ENCODE peak calls at places on chromosomes 5 and 9, in six cellular contexts. One of them, this sample, is unnamed.

GRCh38 chr9:81633952-81634421 is 55.4 kb downstream of the TLE1 start:
- DNase-seq in brain microvascular endothelial cell: no peak
- DNase-seq in endothelial cell of umbilical vein: no peak
- DNase-seq in choroid plexus epithelial cell: no peak
- DNase-seq in foreskin keratinocyte: no peak
- DNase-seq in activated naive CD4-positive, alpha-beta T cell treated with Interleukin-2 at 50 U/mL for 16 hours: no peak
- DNase-seq in this sample: no peak

GRCh38 chr5:65172486-65173129 is 309.1 kb downstream of the ADAMTS6 start:
- DNase-seq in brain microvascular endothelial cell: peak; percentile 94
- DNase-seq in endothelial cell of umbilical vein: no peak
- DNase-seq in choroid plexus epithelial cell: peak; percentile 77
- DNase-seq in foreskin keratinocyte: peak; percentile 78
- DNase-seq in activated naive CD4-positive, alpha-beta T cell treated with Interleukin-2 at 50 U/mL for 16 hours: peak; percentile 55
- DNase-seq in this sample: peak; percentile 55

GRCh38 chr5:10366310-10367297 is 13.1 kb downstream of the MARCHF6 start:
- DNase-seq in brain microvascular endothelial cell: peak; percentile 47
- DNase-seq in endothelial cell of umbilical vein: no peak
- DNase-seq in choroid plexus epithelial cell: peak; percentile 58
- DNase-seq in foreskin keratinocyte: peak; percentile 86
- DNase-seq in activated naive CD4-positive, alpha-beta T cell treated with Interleukin-2 at 50 U/mL for 16 hours: no peak
- DNase-seq in this sample: peak; percentile 60

GRCh38 chr9:134618823-134619454 is 22.7 kb upstream of the COL5A1 start:
- DNase-seq in brain microvascular endothelial cell: no peak
- DNase-seq in endothelial cell of umbilical vein: no peak
- DNase-seq in choroid plexus epithelial cell: no peak
- DNase-seq in foreskin keratinocyte: no peak
- DNase-seq in activated naive CD4-positive, alpha-beta T cell treated with Interleukin-2 at 50 U/mL for 16 hours: no peak
- DNase-seq in this sample: no peak

GRCh38 chr5:74272831-74273545 is 367.5 kb downstream of the ENC1 start:
- DNase-seq in brain microvascular endothelial cell: no peak
- DNase-seq in endothelial cell of umbilical vein: no peak
- DNase-seq in choroid plexus epithelial cell: no peak
- DNase-seq in foreskin keratinocyte: no peak
- DNase-seq in activated naive CD4-positive, alpha-beta T cell treated with Interleukin-2 at 50 U/mL for 16 hours: no peak
- DNase-seq in this sample: peak; percentile 60

GRCh38 chr5:10760033-10760975 is 730 bp downstream of the DAP start:
- DNase-seq in brain microvascular endothelial cell: peak; percentile 37
- DNase-seq in endothelial cell of umbilical vein: peak; percentile 84
- DNase-seq in choroid plexus epithelial cell: peak; percentile 53
- DNase-seq in foreskin keratinocyte: no peak
- DNase-seq in activated naive CD4-positive, alpha-beta T cell treated with Interleukin-2 at 50 U/mL for 16 hours: peak; percentile 50
- DNase-seq in this sample: peak; percentile 44

GRCh38 chr5:160230686-160231527 is 1.6 kb downstream of the FABP6 start:
- DNase-seq in brain microvascular endothelial cell: peak; percentile 25
- DNase-seq in endothelial cell of umbilical vein: no peak
- DNase-seq in choroid plexus epithelial cell: peak; percentile 37
- DNase-seq in foreskin keratinocyte: peak; percentile 55
- DNase-seq in activated naive CD4-positive, alpha-beta T cell treated with Interleukin-2 at 50 U/mL for 16 hours: no peak
- DNase-seq in this sample: no peak

GRCh38 chr9:122941560-122942234 is 877 bp downstream of the RABGAP1 start:
- DNase-seq in brain microvascular endothelial cell: peak; percentile 43
- DNase-seq in endothelial cell of umbilical vein: peak; percentile 67
- DNase-seq in choroid plexus epithelial cell: peak; percentile 74
- DNase-seq in foreskin keratinocyte: peak; percentile 58
- DNase-seq in activated naive CD4-positive, alpha-beta T cell treated with Interleukin-2 at 50 U/mL for 16 hours: no peak
- DNase-seq in this sample: peak; percentile 74

GRCh38 chr5:132813599-132814440 is 718 bp downstream of the SOWAHA start:
- DNase-seq in brain microvascular endothelial cell: no peak
- DNase-seq in endothelial cell of umbilical vein: peak; percentile 21
- DNase-seq in choroid plexus epithelial cell: peak; percentile 20
- DNase-seq in foreskin keratinocyte: no peak
- DNase-seq in activated naive CD4-positive, alpha-beta T cell treated with Interleukin-2 at 50 U/mL for 16 hours: peak; percentile 29
- DNase-seq in this sample: no peak

GRCh38 chr9:20754556-20754955 is 70.5 kb downstream of the FOCAD start:
- DNase-seq in brain microvascular endothelial cell: no peak
- DNase-seq in endothelial cell of umbilical vein: no peak
- DNase-seq in choroid plexus epithelial cell: peak; percentile 10
- DNase-seq in foreskin keratinocyte: peak; percentile 27
- DNase-seq in activated naive CD4-positive, alpha-beta T cell treated with Interleukin-2 at 50 U/mL for 16 hours: no peak
- DNase-seq in this sample: no peak

GRCh38 chr5:14342306-14342705 is 199.2 kb downstream of the TRIO start:
- DNase-seq in brain microvascular endothelial cell: peak; percentile 24
- DNase-seq in endothelial cell of umbilical vein: peak; percentile 77
- DNase-seq in choroid plexus epithelial cell: peak; percentile 22
- DNase-seq in foreskin keratinocyte: no peak
- DNase-seq in activated naive CD4-positive, alpha-beta T cell treated with Interleukin-2 at 50 U/mL for 16 hours: no peak
- DNase-seq in this sample: no peak

GRCh38 chr5:128674837-128675446 is 136.9 kb upstream of the FBN2 start:
- DNase-seq in brain microvascular endothelial cell: peak; percentile 63
- DNase-seq in endothelial cell of umbilical vein: peak; percentile 63
- DNase-seq in choroid plexus epithelial cell: peak; percentile 79
- DNase-seq in foreskin keratinocyte: peak; percentile 53
- DNase-seq in activated naive CD4-positive, alpha-beta T cell treated with Interleukin-2 at 50 U/mL for 16 hours: peak; percentile 23
- DNase-seq in this sample: peak; percentile 47

GRCh38 chr5:81639556-81639955 is 111.3 kb downstream of the SSBP2 start:
- DNase-seq in brain microvascular endothelial cell: no peak
- DNase-seq in endothelial cell of umbilical vein: no peak
- DNase-seq in choroid plexus epithelial cell: no peak
- DNase-seq in foreskin keratinocyte: peak; percentile 12
- DNase-seq in activated naive CD4-positive, alpha-beta T cell treated with Interleukin-2 at 50 U/mL for 16 hours: no peak
- DNase-seq in this sample: peak; percentile 7

GRCh38 chr9:86341007-86341491 is 13.2 kb downstream of the TUT7 start:
- DNase-seq in brain microvascular endothelial cell: no peak
- DNase-seq in endothelial cell of umbilical vein: no peak
- DNase-seq in choroid plexus epithelial cell: peak; percentile 34
- DNase-seq in foreskin keratinocyte: peak; percentile 11
- DNase-seq in activated naive CD4-positive, alpha-beta T cell treated with Interleukin-2 at 50 U/mL for 16 hours: no peak
- DNase-seq in this sample: peak; percentile 45

GRCh38 chr5:119396265-119396664 is 40.4 kb downstream of the TNFAIP8 start:
- DNase-seq in brain microvascular endothelial cell: no peak
- DNase-seq in endothelial cell of umbilical vein: no peak
- DNase-seq in choroid plexus epithelial cell: no peak
- DNase-seq in foreskin keratinocyte: no peak
- DNase-seq in activated naive CD4-positive, alpha-beta T cell treated with Interleukin-2 at 50 U/mL for 16 hours: no peak
- DNase-seq in this sample: no peak

GRCh38 chr9:88143944-88144343 is 5.7 kb upstream of the SPATA31C2 start:
- DNase-seq in brain microvascular endothelial cell: no peak
- DNase-seq in endothelial cell of umbilical vein: no peak
- DNase-seq in choroid plexus epithelial cell: no peak
- DNase-seq in foreskin keratinocyte: peak; percentile 13
- DNase-seq in activated naive CD4-positive, alpha-beta T cell treated with Interleukin-2 at 50 U/mL for 16 hours: no peak
- DNase-seq in this sample: no peak

GRCh38 chr9:33158555-33159057 is 8.5 kb downstream of the B4GALT1 start:
- DNase-seq in brain microvascular endothelial cell: no peak
- DNase-seq in endothelial cell of umbilical vein: no peak
- DNase-seq in choroid plexus epithelial cell: no peak
- DNase-seq in foreskin keratinocyte: no peak
- DNase-seq in activated naive CD4-positive, alpha-beta T cell treated with Interleukin-2 at 50 U/mL for 16 hours: no peak
- DNase-seq in this sample: no peak

GRCh38 chr9:80976417-80976816 is 712.9 kb downstream of the TLE1 start:
- DNase-seq in brain microvascular endothelial cell: no peak
- DNase-seq in endothelial cell of umbilical vein: no peak
- DNase-seq in choroid plexus epithelial cell: no peak
- DNase-seq in foreskin keratinocyte: no peak
- DNase-seq in activated naive CD4-positive, alpha-beta T cell treated with Interleukin-2 at 50 U/mL for 16 hours: no peak
- DNase-seq in this sample: no peak

GRCh38 chr5:83277154-83277553 is 194.4 kb upstream of the VCAN start:
- DNase-seq in brain microvascular endothelial cell: no peak
- DNase-seq in endothelial cell of umbilical vein: no peak
- DNase-seq in choroid plexus epithelial cell: no peak
- DNase-seq in foreskin keratinocyte: no peak
- DNase-seq in activated naive CD4-positive, alpha-beta T cell treated with Interleukin-2 at 50 U/mL for 16 hours: no peak
- DNase-seq in this sample: no peak

GRCh38 chr5:86861514-86861913 is 243.8 kb downstream of the COX7C start:
- DNase-seq in brain microvascular endothelial cell: no peak
- DNase-seq in endothelial cell of umbilical vein: no peak
- DNase-seq in choroid plexus epithelial cell: no peak
- DNase-seq in foreskin keratinocyte: no peak
- DNase-seq in activated naive CD4-positive, alpha-beta T cell treated with Interleukin-2 at 50 U/mL for 16 hours: no peak
- DNase-seq in this sample: no peak

GRCh38 chr5:115069087-115069968 is 100.4 kb downstream of the TRIM36 start:
- DNase-seq in brain microvascular endothelial cell: peak; percentile 50
- DNase-seq in endothelial cell of umbilical vein: peak; percentile 32
- DNase-seq in choroid plexus epithelial cell: peak; percentile 77
- DNase-seq in foreskin keratinocyte: peak; percentile 51
- DNase-seq in activated naive CD4-positive, alpha-beta T cell treated with Interleukin-2 at 50 U/mL for 16 hours: no peak
- DNase-seq in this sample: peak; percentile 57

GRCh38 chr5:37838933-37839341 is 904 bp downstream of the GDNF start:
- DNase-seq in brain microvascular endothelial cell: no peak
- DNase-seq in endothelial cell of umbilical vein: no peak
- DNase-seq in choroid plexus epithelial cell: no peak
- DNase-seq in foreskin keratinocyte: peak; percentile 45
- DNase-seq in activated naive CD4-positive, alpha-beta T cell treated with Interleukin-2 at 50 U/mL for 16 hours: no peak
- DNase-seq in this sample: no peak

GRCh38 chr9:88969646-88970373 is 21.5 kb upstream of the S1PR3 start:
- DNase-seq in brain microvascular endothelial cell: no peak
- DNase-seq in endothelial cell of umbilical vein: no peak
- DNase-seq in choroid plexus epithelial cell: no peak
- DNase-seq in foreskin keratinocyte: no peak
- DNase-seq in activated naive CD4-positive, alpha-beta T cell treated with Interleukin-2 at 50 U/mL for 16 hours: no peak
- DNase-seq in this sample: no peak

GRCh38 chr9:81414836-81415235 is 274.5 kb downstream of the TLE1 start:
- DNase-seq in brain microvascular endothelial cell: no peak
- DNase-seq in endothelial cell of umbilical vein: no peak
- DNase-seq in choroid plexus epithelial cell: peak; percentile 26
- DNase-seq in foreskin keratinocyte: no peak
- DNase-seq in activated naive CD4-positive, alpha-beta T cell treated with Interleukin-2 at 50 U/mL for 16 hours: no peak
- DNase-seq in this sample: no peak